ENCODE peak calls at places on chromosomes 4 and X, in eight cellular contexts. G is transverse colon; Z is GM23248; O is WERI-Rb-1; D is HepG2; M is left ventricle myocardium inferior; N is CD8-positive, alpha-beta memory T cell; X is heart left ventricle. Y is an unnamed sample.
A peak's percentile ranks its signal among the peaks of the same experiment; 100 is the strongest.

GRCh38 chr4:76622717-76623116 is 187.7 kb downstream of the SHROOM3 start:
- DNase-seq in G (no peak), Z (no peak), O (no peak), D (no peak), M (no peak), N (no peak), X (no peak), Y (no peak)

GRCh38 chrX:28625223-28625622 is 38.0 kb downstream of the IL1RAPL1 start:
- DNase-seq in G (no peak), Z (no peak), O (no peak), D (no peak), M (no peak), N (no peak), X (no peak), Y (no peak)

GRCh38 chrX:140817943-140818342 is 108.4 kb downstream of the LINC00632 start:
- DNase-seq in G (no peak), Z (peak; percentile 32), O (no peak), D (no peak), M (no peak), N (no peak), X (no peak), Y (no peak)

GRCh38 chrX:97132654-97133415 is 249.1 kb downstream of the RPA4 start:
- DNase-seq in G (no peak), Z (no peak), O (no peak), D (no peak), M (no peak), N (no peak), X (no peak), Y (no peak)

GRCh38 chr4:41880840-41881831 is 54.1 kb upstream of the TMEM33 start:
- DNase-seq in G (no peak), Z (peak; percentile 26), O (no peak), D (no peak), M (no peak), N (no peak), X (no peak), Y (no peak)

GRCh38 chrX:9955506-9955905 is 11.7 kb upstream of the CLDN34 start:
- DNase-seq in G (no peak), Z (peak; percentile 23), O (no peak), D (no peak), M (no peak), N (no peak), X (no peak), Y (no peak)

GRCh38 chrX:44431206-44431605 is 87.7 kb upstream of the EFHC2 start:
- DNase-seq in G (no peak), Z (peak; percentile 49), O (no peak), D (peak; percentile 6), M (no peak), N (no peak), X (no peak), Y (no peak)

GRCh38 chr4:96879527-96879926 is 1039.6 kb downstream of the PDHA2 start:
- DNase-seq in G (no peak), Z (no peak), O (no peak), D (no peak), M (no peak), N (no peak), X (no peak), Y (no peak)

GRCh38 chr4:56410247-56410646 is 23.0 kb upstream of the AASDH start:
- DNase-seq in G (peak; percentile 17), Z (peak; percentile 96), O (peak; percentile 27), D (peak; percentile 72), M (no peak), N (no peak), X (no peak), Y (peak; percentile 76)

GRCh38 chr4:186029731-186030421 is 39.1 kb upstream of the TLR3 start:
- DNase-seq in G (peak; percentile 38), Z (peak; percentile 30), O (peak; percentile 46), D (no peak), M (peak; percentile 83), N (no peak), X (peak; percentile 91), Y (peak; percentile 45)

GRCh38 chr4:143700060-143700419 is 435 bp downstream of the FREM3 start:
- DNase-seq in G (no peak), Z (peak; percentile 75), O (no peak), D (no peak), M (no peak), N (no peak), X (peak; percentile 52), Y (no peak)

GRCh38 chrX:33357606-33358005 is 146.3 kb upstream of the DMD start:
- DNase-seq in G (no peak), Z (no peak), O (no peak), D (no peak), M (no peak), N (no peak), X (peak; percentile 44), Y (no peak)

GRCh38 chr4:134787315-134787714 is 585.7 kb upstream of the PABPC4L start:
- DNase-seq in G (no peak), Z (no peak), O (no peak), D (no peak), M (no peak), N (no peak), X (no peak), Y (no peak)

GRCh38 chr4:168259096-168259495 is 59.5 kb downstream of the DDX60 start:
- DNase-seq in G (no peak), Z (no peak), O (no peak), D (no peak), M (no peak), N (no peak), X (no peak), Y (no peak)

GRCh38 chr4:185421366-185422124 is 4.2 kb downstream of the UFSP2 start:
- DNase-seq in G (no peak), Z (peak; percentile 69), O (no peak), D (no peak), M (no peak), N (no peak), X (no peak), Y (no peak)

DNA sequence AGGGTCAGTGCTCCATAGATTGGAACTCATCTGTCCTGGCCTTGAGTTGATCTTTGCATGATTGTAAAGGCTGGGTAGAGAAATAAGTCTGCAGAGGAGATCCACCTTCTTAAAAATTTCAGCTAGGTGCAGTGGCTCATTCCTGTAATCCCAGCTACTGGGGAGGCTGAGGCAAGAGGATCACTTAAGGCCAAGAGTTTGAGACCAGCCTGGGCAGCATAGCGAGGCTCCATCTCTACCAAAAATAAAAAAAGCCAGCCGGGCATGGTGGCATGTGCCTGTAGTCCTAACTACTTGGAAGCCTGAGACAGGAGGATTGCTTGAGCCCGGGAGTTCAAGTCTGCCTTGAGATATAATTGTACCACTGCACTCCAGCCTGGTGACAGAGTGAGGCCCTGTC is 476 bp upstream of the CXCR3 start:
- DNase-seq in G (no peak), Z (no peak), O (no peak), D (no peak), M (no peak), N (no peak), X (no peak), Y (no peak)
- H3K4me3 ChIP-seq in G (no peak overlapping the region), Z (no peak overlapping the region), O (no peak overlapping the region), D (no peak overlapping the region), M (no peak overlapping the region), N (peak overlapping the region; percentile 60), X (no peak overlapping the region), Y (no peak overlapping the region)

DNA sequence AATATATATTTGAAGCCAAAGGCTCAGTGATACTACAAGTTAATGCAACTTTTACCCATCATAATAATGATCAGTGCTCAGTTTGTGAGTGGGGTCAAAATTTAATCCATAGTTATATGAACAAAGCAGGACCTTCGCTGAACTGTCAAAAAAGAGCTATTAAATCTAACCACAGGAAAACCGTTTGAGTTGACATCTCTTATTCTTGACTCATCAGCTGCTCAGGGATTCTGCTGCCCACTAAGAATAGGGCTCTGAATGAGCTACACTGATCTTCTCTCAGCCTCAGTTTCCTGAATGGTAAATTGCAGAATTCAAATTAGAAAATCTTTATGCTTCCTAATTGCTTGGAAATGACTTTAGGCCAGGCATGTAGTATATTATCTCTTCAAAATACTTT is 44.9 kb upstream of the NAP1L5 start:
- DNase-seq in G (no peak), Z (no peak), O (no peak), D (no peak), M (no peak), N (no peak), X (no peak), Y (no peak)
- H3K27ac ChIP-seq in G (no peak overlapping the region), Z (no peak overlapping the region), O (no peak overlapping the region), D (no peak overlapping the region), M (no peak overlapping the region), N (no peak overlapping the region), X (no peak overlapping the region), Y (no peak overlapping the region)

GRCh38 chr4:145524535-145524934 is 42.9 kb downstream of the SMAD1 start:
- DNase-seq in G (no peak), Z (no peak), O (no peak), D (no peak), M (no peak), N (no peak), X (no peak), Y (no peak)

GRCh38 chr4:145523117-145523516 is 41.5 kb downstream of the SMAD1 start:
- DNase-seq in G (no peak), Z (peak; percentile 66), O (no peak), D (no peak), M (no peak), N (no peak), X (no peak), Y (no peak)

GRCh38 chr4:145520172-145520571 is 38.5 kb downstream of the SMAD1 start:
- DNase-seq in G (no peak), Z (no peak), O (no peak), D (no peak), M (no peak), N (no peak), X (no peak), Y (no peak)

GRCh38 chr4:145525291-145525740 is 43.7 kb downstream of the SMAD1 start:
- DNase-seq in G (no peak), Z (peak; percentile 36), O (peak; percentile 13), D (no peak), M (no peak), N (no peak), X (no peak), Y (no peak)

GRCh38 chr4:145521282-145521681 is 39.6 kb downstream of the SMAD1 start:
- DNase-seq in G (no peak), Z (no peak), O (no peak), D (no peak), M (no peak), N (no peak), X (no peak), Y (no peak)
- H3K4me3 ChIP-seq in G (no peak overlapping the region), Z (no peak overlapping the region), O (no peak overlapping the region), D (no peak overlapping the region), M (no peak overlapping the region), N (no peak overlapping the region), X (no peak overlapping the region), Y (no peak overlapping the region)

GRCh38 chr4:7781361-7781760 is 158.3 kb downstream of the AFAP1 start:
- DNase-seq in G (no peak), Z (peak; percentile 66), O (no peak), D (no peak), M (no peak), N (no peak), X (no peak), Y (no peak)

GRCh38 chr4:7778524-7779193 is 161.0 kb downstream of the AFAP1 start:
- DNase-seq in G (no peak), Z (no peak), O (no peak), D (no peak), M (no peak), N (no peak), X (no peak), Y (no peak)

GRCh38 chr4:7780751-7781348 is 158.8 kb downstream of the AFAP1 start:
- DNase-seq in G (no peak), Z (no peak), O (no peak), D (no peak), M (no peak), N (no peak), X (no peak), Y (no peak)

GRCh38 chr4:7777871-7778523 is 161.7 kb downstream of the AFAP1 start:
- DNase-seq in G (no peak), Z (no peak), O (no peak), D (no peak), M (no peak), N (no peak), X (no peak), Y (no peak)

GRCh38 chr4:7779194-7779768 is 160.4 kb downstream of the AFAP1 start:
- DNase-seq in G (no peak), Z (peak; percentile 75), O (no peak), D (no peak), M (no peak), N (no peak), X (no peak), Y (peak; percentile 33)
- H3K27ac ChIP-seq in G (peak overlapping the region; percentile 63), Z (peak overlapping the region; percentile 29), O (no peak overlapping the region), D (no peak overlapping the region), M (peak overlapping the region; percentile 36), N (no peak overlapping the region), X (peak overlapping the region; percentile 12), Y (peak overlapping the region; percentile 54)